ENCODE peak calls at places on chromosomes 5 and 9, in five cellular contexts. I is NCI-H2029 treated with DMSO at 0.1 percent for 48 hours, O is cardiac septum, J is hypothalamus, U is HS-5. P is an unnamed sample.

GRCh38 chr5:73844165-73844564 is 218.2 kb downstream of the ARHGEF28 start:
- DNase-seq in O (no peak), U (no peak), J (no peak), I (no peak), P (no peak)

GRCh38 chr5:148910686-148911361 is 84.4 kb downstream of the ADRB2 start:
- DNase-seq in O (no peak), U (peak), I (no peak), J (no peak), P (no peak)

GRCh38 chr5:122267195-122267594 is 44.8 kb upstream of the SNCAIP start:
- DNase-seq in U (no peak), J (no peak), O (no peak), I (no peak), P (no peak)

GRCh38 chr5:69206528-69207190 is 17.3 kb downstream of the CENPH start:
- DNase-seq in U (peak), I (no peak), J (no peak), O (no peak), P (no peak)

GRCh38 chr5:94807985-94808384 is 189.5 kb downstream of the SLF1 start:
- DNase-seq in O (no peak), J (no peak), I (no peak), U (no peak), P (no peak)

GRCh38 chr9:131302244-131303075 is 12.9 kb downstream of the PLPP7 start:
- DNase-seq in J (no peak), I (no peak), O (no peak), U (no peak), P (no peak)

GRCh38 chr5:126070481-126070880 is 352.7 kb upstream of the GRAMD2B start:
- DNase-seq in J (no peak), O (no peak), I (no peak), U (no peak), P (no peak)

GRCh38 chr5:124980174-124980941 is 233.9 kb upstream of the ZNF608 start:
- DNase-seq in U (no peak), I (no peak), O (no peak), J (no peak), P (no peak)

GRCh38 chr9:77764894-77765780 is 117.0 kb upstream of the GNA14 start:
- DNase-seq in I (peak), O (no peak), J (no peak), U (no peak), P (no peak)

GRCh38 chr5:177392765-177393164 is 7.7 kb downstream of the PFN3 start:
- DNase-seq in I (no peak), J (no peak), O (no peak), U (no peak), P (no peak)

GRCh38 chr9:135309763-135310125 is 169.8 kb upstream of the PPP1R26 start:
- DNase-seq in J (no peak), O (no peak), U (no peak), I (no peak), P (no peak)

GRCh38 chr9:121278535-121279169 is 10.7 kb downstream of the GSN start:
- DNase-seq in I (peak), J (no peak), O (peak), U (peak), P (no peak)

GRCh38 chr5:106106384-106106783 is 1564.4 kb downstream of the EFNA5 start:
- DNase-seq in I (no peak), J (no peak), O (no peak), U (no peak), P (no peak)

GRCh38 chr5:149037819-149038218 is 25.0 kb downstream of the SH3TC2 start:
- DNase-seq in U (no peak), O (no peak), I (no peak), J (no peak), P (no peak)

GRCh38 chr5:66829826-66830225 is 233.6 kb downstream of the MAST4 start:
- DNase-seq in O (no peak), J (no peak), U (peak), I (no peak), P (no peak)

GRCh38 chr9:91458905-91459304 is 35.3 kb upstream of the NFIL3 start:
- DNase-seq in O (no peak), I (no peak), U (no peak), J (no peak), P (no peak)

GRCh38 chr5:80083115-80083890 is 48.2 kb downstream of the THBS4 start:
- DNase-seq in U (peak), I (peak), O (peak), J (peak), P (no peak)

GRCh38 chr5:134994560-134995156 is 27.0 kb downstream of the CATSPER3 start:
- DNase-seq in I (no peak), U (no peak), O (no peak), J (no peak), P (no peak)

GRCh38 chr9:134226221-134226930 is 62.0 kb upstream of the RNU6ATAC start:
- DNase-seq in U (no peak), O (no peak), J (no peak), I (no peak), P (no peak)

GRCh38 chr5:136766456-136766855 is 401.1 kb upstream of the TRPC7 start:
- DNase-seq in J (no peak), O (no peak), U (no peak), I (no peak), P (no peak)

GRCh38 chr5:135155616-135156214 is 121.7 kb upstream of the PITX1 start:
- DNase-seq in O (no peak), I (no peak), J (no peak), U (no peak), P (no peak)

GRCh38 chr9:130368631-130369103 is 76.1 kb upstream of the ASS1 start:
- DNase-seq in O (no peak), U (no peak), J (no peak), I (no peak), P (no peak)

GRCh38 chr5:96668725-96669124 is 6.5 kb downstream of the CAST start:
- DNase-seq in O (no peak), I (no peak), U (no peak), J (no peak), P (no peak)

GRCh38 chr5:34686762-34687268 is 30.7 kb downstream of the RAI14 start:
- DNase-seq in O (peak), I (no peak), J (no peak), U (peak), P (no peak)

GRCh38 chr5:171810217-171810616 is 24.6 kb downstream of the SMIM23 start:
- DNase-seq in O (no peak), U (no peak), J (no peak), I (no peak), P (no peak)

P was measured in cortex of kidney.